ENCODE peak calls at places on chromosomes 13 and 19, in four cellular contexts. C, G, O and U are unnamed samples.

GRCh38 chr19:5682293-5682592 is 1.4 kb downstream of the HSD11B1L start:
- DNase-seq in G (no peak), C (no peak), O (no peak), U (no peak)

GRCh38 chr19:40192758-40193586 is 1.7 kb downstream of the MAP3K10 start:
- DNase-seq in O (no peak), C (no peak), G (no peak), U (no peak)

GRCh38 chr13:110820311-110820710 is 94.6 kb downstream of the ANKRD10 start:
- DNase-seq in C (no peak), G (no peak), O (no peak), U (no peak)

GRCh38 chr13:27461940-27462584 is 11.7 kb upstream of the MTIF3 start:
- DNase-seq in C (no peak), O (peak), G (no peak), U (no peak)

GRCh38 chr13:31998131-31998530 is 33.4 kb upstream of the FRY start:
- DNase-seq in G (no peak), O (peak), C (no peak), U (no peak)

GRCh38 chr13:30034448-30034795 is 184.0 kb upstream of the UBL3 start:
- DNase-seq in C (no peak), O (no peak), G (no peak), U (no peak)

GRCh38 chr19:15623711-15624318 is 8.8 kb downstream of the CYP4F8 start:
- DNase-seq in O (peak), C (no peak), G (no peak), U (no peak)

GRCh38 chr19:46015961-46016425 is 6.9 kb downstream of the PGLYRP1 start:
- DNase-seq in O (no peak), G (no peak), C (no peak), U (no peak)

GRCh38 chr13:31722684-31723083 is 16.6 kb upstream of the RXFP2 start:
- DNase-seq in C (no peak), O (no peak), G (no peak), U (no peak)

GRCh38 chr19:10299545-10300458 is 9.8 kb downstream of the ZGLP1 start:
- DNase-seq in O (no peak), G (no peak), C (no peak), U (no peak)

GRCh38 chr13:91468301-91468700 is 69.9 kb downstream of the GPC5 start:
- DNase-seq in G (no peak), C (no peak), O (no peak), U (no peak)

GRCh38 chr13:21813844-21814243 is 143.0 kb downstream of the FGF9 start:
- DNase-seq in G (no peak), C (no peak), O (no peak), U (no peak)

GRCh38 chr13:113348591-113348990 is 15.3 kb downstream of the GRTP1 start:
- DNase-seq in G (no peak), O (no peak), C (no peak), U (no peak)

GRCh38 chr13:93060144-93060543 is 166.5 kb upstream of the GPC6 start:
- DNase-seq in C (no peak), O (no peak), G (no peak), U (no peak)

GRCh38 chr19:54462072-54462712 is 1.4 kb downstream of the LENG9 start:
- DNase-seq in O (no peak), C (no peak), G (peak), U (no peak)

GRCh38 chr13:113918580-113918979 is 54.7 kb upstream of the GAS6 start:
- DNase-seq in C (no peak), O (no peak), G (no peak), U (no peak)

GRCh38 chr13:114143806-114144605 is 11.6 kb upstream of the RASA3 start:
- DNase-seq in O (no peak), C (no peak), G (no peak), U (no peak)

GRCh38 chr19:41886761-41887710 is 4.1 kb downstream of the ARHGEF1 start:
- DNase-seq in O (peak), C (no peak), G (no peak), U (no peak)